ENCODE peak calls at places on chromosomes 13 and 19, in eight cellular contexts. Z is neural progenitor cell, K is GM23248, Y is PC-3, V is OCI-LY7, W is HCT116, O is SK-N-SH, B is MM.1S. X is an unnamed sample.

GRCh38 chr13:107124129-107124718 is 556.3 kb upstream of the ARGLU1 start:
- DNase-seq in Z (peak; percentile 31), K (peak; percentile 34), Y (peak; percentile 45), V (peak; percentile 29), O (peak; percentile 21), B (peak; percentile 25), W (no peak), X (peak; percentile 38)

GRCh38 chr13:99522288-99522687 is 21.0 kb downstream of the TM9SF2 start:
- DNase-seq in W (no peak), B (no peak), Z (no peak), V (no peak), O (no peak), K (peak; percentile 50), Y (no peak), X (no peak)

GRCh38 chr13:43933378-43933777 is 53.7 kb downstream of the LACC1 start:
- DNase-seq in B (no peak), K (no peak), Z (no peak), W (no peak), Y (no peak), V (no peak), O (no peak), X (no peak)

GRCh38 chr13:37934339-37935191 is 65.0 kb upstream of the TRPC4 start:
- DNase-seq in K (no peak), V (no peak), B (no peak), W (no peak), O (no peak), Z (peak; percentile 2), Y (no peak), X (no peak)

GRCh38 chr13:62875118-62875640 is 1459.5 kb upstream of the PCDH20 start:
- DNase-seq in B (no peak), Y (peak; percentile 2), K (no peak), W (no peak), V (no peak), O (no peak), Z (no peak), X (no peak)

GRCh38 chr19:2215281-2215751 is 20.8 kb downstream of the PLEKHJ1 start:
- DNase-seq in V (no peak), W (no peak), Y (no peak), B (no peak), K (no peak), Z (peak; percentile 44), O (no peak), X (no peak)

GRCh38 chr19:2181618-2181997 is 17.9 kb downstream of the DOT1L start:
- DNase-seq in B (no peak), V (no peak), Z (no peak), Y (no peak), O (no peak), W (no peak), K (no peak), X (no peak)

GRCh38 chr13:102400619-102401125 is 1.2 kb downstream of the FGF14 start:
- DNase-seq in K (peak; percentile 53), W (no peak), Z (peak; percentile 47), Y (no peak), O (peak; percentile 73), V (no peak), B (no peak), X (no peak)

GRCh38 chr13:97353927-97354326 is 80.0 kb upstream of the RAP2A start:
- DNase-seq in Z (no peak), B (no peak), O (no peak), V (no peak), Y (no peak), K (peak; percentile 64), W (no peak), X (no peak)

GRCh38 chr13:34108396-34108795 is 290.4 kb downstream of the RFC3 start:
- DNase-seq in K (no peak), Y (peak; percentile 11), W (no peak), V (no peak), O (no peak), B (no peak), Z (no peak), X (peak; percentile 19)

GRCh38 chr13:90238433-90238832 is 1109.1 kb upstream of the MIR17HG start:
- DNase-seq in O (no peak), Y (peak; percentile 66), W (no peak), K (no peak), V (no peak), B (no peak), Z (peak; percentile 10), X (no peak)

GRCh38 chr19:36876993-36877938 is 26.6 kb downstream of the ZNF345 start:
- DNase-seq in Z (no peak), O (no peak), Y (no peak), K (no peak), V (no peak), W (no peak), B (no peak), X (no peak)
- H3K9me3 ChIP-seq in Z (peaks cover 88% of the 10 kb centered on the region), O (peaks cover 90% of the 10 kb centered on the region), Y (peaks cover 17% of the 10 kb centered on the region), K (peaks cover 30% of the 10 kb centered on the region), V (peaks cover 34% of the 10 kb centered on the region), W (peaks cover 32% of the 10 kb centered on the region), B (no peaks in the 10 kb centered on the region), X (peaks cover 93% of the 10 kb centered on the region)

DNA sequence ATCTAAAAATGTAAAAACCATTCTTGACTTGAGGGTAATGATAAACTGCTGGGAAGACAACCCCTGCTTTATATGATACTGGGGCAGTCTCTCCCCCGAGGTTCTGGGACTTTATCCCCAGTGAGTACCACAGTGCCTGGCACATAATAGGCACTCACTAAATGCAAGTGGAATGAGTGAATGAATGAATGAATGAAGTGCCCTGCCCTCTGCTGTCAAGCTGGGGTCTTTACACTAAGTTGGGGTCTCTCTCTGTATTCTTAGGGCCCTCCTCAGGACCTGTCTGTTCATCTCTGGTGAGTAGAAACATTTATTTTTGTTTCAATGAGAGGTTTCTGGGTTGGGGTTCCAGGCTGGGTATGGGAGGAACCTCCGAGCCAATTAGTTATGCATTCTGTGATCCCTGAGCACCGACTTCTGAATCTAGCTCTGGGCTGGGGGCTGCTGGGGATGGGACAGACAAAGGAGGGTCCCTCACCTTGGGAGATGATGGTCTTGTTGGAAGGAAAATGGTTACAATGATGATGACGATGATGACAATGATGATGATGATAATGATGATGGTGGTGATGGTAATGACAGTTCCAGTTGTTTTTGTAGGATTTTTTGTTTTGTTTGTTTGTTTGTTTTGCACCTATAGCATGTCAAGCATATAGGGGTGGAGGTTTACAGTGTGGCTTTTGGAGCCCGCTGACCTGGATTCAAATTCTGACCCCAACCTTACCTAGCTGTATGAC is 44.3 kb upstream of the ADGRE1 start:
- DNase-seq in Y (no peak), O (no peak), Z (no peak), B (no peak), K (no peak), W (no peak), V (no peak), X (no peak)
- TF ChIP-seq EZH2phosphoT487 in Y (no peak), O (no peak), Z (no peak), B (no peak), K (no peak), W (no peak), V (no peak), X (no peak)

DNA sequence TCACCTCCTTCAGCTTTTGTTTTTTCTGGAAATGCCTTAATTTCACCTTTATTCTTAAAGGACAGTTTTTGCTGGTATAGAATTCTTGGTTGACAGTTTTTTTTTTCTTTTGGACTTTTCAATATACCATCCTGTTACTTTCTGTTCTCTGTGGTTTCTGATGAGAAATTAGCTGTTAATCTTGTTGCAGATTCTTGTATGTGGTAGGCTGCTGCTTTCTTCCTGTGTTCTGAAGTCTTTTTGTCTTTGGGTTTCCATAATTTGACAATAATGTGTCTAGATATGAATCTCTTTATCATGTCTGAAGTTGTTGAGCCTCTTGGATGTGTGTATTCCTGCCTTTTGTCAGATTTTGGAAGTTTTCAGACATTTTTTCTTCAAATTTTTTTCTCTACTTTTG is 12.0 kb downstream of the ZNF283 start:
- DNase-seq in Z (no peak), B (no peak), V (no peak), O (no peak), K (no peak), W (no peak), Y (no peak), X (no peak)
- H3K9me3 ChIP-seq in Z (peaks cover 35% of the 10 kb centered on the region), B (no peaks in the 10 kb centered on the region), V (peaks cover 21% of the 10 kb centered on the region), O (peaks cover 32% of the 10 kb centered on the region), K (peaks cover 18% of the 10 kb centered on the region), W (peaks cover 18% of the 10 kb centered on the region), Y (peaks cover 29% of the 10 kb centered on the region), X (peaks cover 50% of the 10 kb centered on the region)

GRCh38 chr13:69243366-69243765 is 864.3 kb upstream of the ATXN8OS start:
- DNase-seq in V (no peak), Z (no peak), O (no peak), Y (peak; percentile 5), W (no peak), K (no peak), B (no peak), X (no peak)
- TF ChIP-seq EZH2phosphoT487 in V (no peak), Z (no peak), O (no peak), Y (no peak), W (no peak), K (no peak), B (no peak), X (no peak)

DNA sequence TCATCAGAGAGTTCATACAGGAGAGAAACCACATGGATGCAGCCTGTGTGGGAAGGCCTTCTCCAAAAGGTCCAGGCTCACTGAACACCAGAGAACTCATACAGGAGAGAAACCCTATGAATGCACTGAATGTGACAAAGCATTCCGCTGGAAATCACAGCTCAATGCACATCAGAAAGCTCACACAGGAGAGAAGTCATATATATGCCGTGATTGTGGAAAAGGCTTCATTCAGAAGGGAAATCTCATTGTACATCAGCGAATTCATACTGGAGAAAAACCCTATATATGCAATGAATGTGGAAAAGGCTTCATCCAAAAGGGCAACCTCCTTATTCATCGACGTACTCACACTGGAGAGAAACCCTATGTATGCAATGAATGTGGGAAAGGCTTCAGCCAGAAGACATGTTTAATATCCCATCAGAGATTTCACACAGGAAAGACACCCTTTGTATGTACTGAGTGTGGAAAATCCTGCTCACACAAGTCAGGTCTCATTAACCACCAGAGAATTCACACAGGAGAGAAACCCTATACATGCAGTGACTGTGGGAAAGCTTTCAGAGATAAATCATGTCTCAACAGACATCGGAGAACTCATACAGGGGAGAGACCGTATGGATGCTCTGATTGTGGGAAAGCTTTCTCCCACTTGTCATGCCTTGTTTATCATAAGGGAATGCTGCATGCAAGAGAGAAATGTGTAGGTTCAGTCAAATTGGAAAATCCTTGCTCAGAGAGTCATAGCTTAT is 17.7 kb downstream of the ZNF613 start:
- DNase-seq in W (no peak), K (peak; percentile 8), Z (no peak), B (no peak), O (no peak), V (no peak), Y (no peak), X (no peak)
- H3K9me3 ChIP-seq in W (peaks cover 25% of the 10 kb centered on the region), K (no peaks in the 10 kb centered on the region), Z (peaks cover 46% of the 10 kb centered on the region), B (no peaks in the 10 kb centered on the region), O (peaks cover 17% of the 10 kb centered on the region), V (peaks cover 28% of the 10 kb centered on the region), Y (peaks cover 93% of the 10 kb centered on the region), X (peaks cover 69% of the 10 kb centered on the region)

X was measured in hepatocyte.